ENCODE peak calls at places on chromosomes 16 and 17, in seven cellular contexts. A is aorta; B is stomach; Z is CD8-positive, alpha-beta memory T cell; O is DND-41; I is mucosa of descending colon; D is esophagus muscularis mucosa. X is an unnamed sample. For H3K4me1, the result is how much of the 10 kb centered on the place peaks cover.

GRCh38 chr17:66431910-66432309 is 129.5 kb downstream of the PRKCA start:
- DNase-seq in A (no peak), B (no peak), Z (no peak), O (no peak), I (no peak), D (no peak), X (no peak)

GRCh38 chr17:80807882-80808281 is 183.8 kb upstream of the CHMP6 start:
- DNase-seq in A (no peak), B (no peak), Z (no peak), O (no peak), I (no peak), D (no peak), X (no peak)

GRCh38 chr17:59093145-59093701 is 13.5 kb downstream of the TRIM37 start:
- DNase-seq in A (no peak), B (no peak), Z (no peak), O (no peak), I (no peak), D (no peak), X (no peak)

GRCh38 chr17:44198721-44199552 is 747 bp downstream of the ATXN7L3 start:
- DNase-seq in A (peak), B (peak), Z (peak), O (peak), I (peak), D (no peak), X (peak)

GRCh38 chr17:44775838-44776621 is 17.2 kb downstream of the ADAM11 start:
- DNase-seq in A (no peak), B (peak), Z (no peak), O (no peak), I (no peak), D (no peak), X (no peak)

GRCh38 chr16:85350973-85351372 is 238.7 kb upstream of the CIBAR2 start:
- DNase-seq in A (peak), B (peak), Z (no peak), O (no peak), I (peak), D (no peak), X (no peak)

GRCh38 chr17:45020354-45021138 is 30.9 kb downstream of the DCAKD start:
- DNase-seq in A (no peak), B (peak), Z (no peak), O (no peak), I (peak), D (no peak), X (no peak)

GRCh38 chr16:67388191-67388590 is 5.1 kb downstream of the TPPP3 start:
- DNase-seq in A (no peak), B (no peak), Z (no peak), O (no peak), I (no peak), D (no peak), X (no peak)

GRCh38 chr17:32827227-32827626 is 49.7 kb downstream of the MYO1D start:
- DNase-seq in A (no peak), B (no peak), Z (no peak), O (no peak), I (no peak), D (no peak), X (no peak)

GRCh38 chr17:1078062-1078711 is 81.3 kb downstream of the TIMM22 start:
- DNase-seq in A (no peak), B (no peak), Z (no peak), O (no peak), I (peak), D (no peak), X (no peak)

GRCh38 chr17:58338907-58339774 is 10.5 kb upstream of the TSPOAP1 start:
- DNase-seq in A (peak), B (no peak), Z (no peak), O (peak), I (peak), D (no peak), X (peak)

GRCh38 chr17:59349178-59349577 is 17.7 kb downstream of the YPEL2 start:
- DNase-seq in A (no peak), B (no peak), Z (no peak), O (no peak), I (no peak), D (no peak), X (no peak)

GRCh38 chr16:71426069-71426879 is 15.6 kb downstream of the TLE7 start:
- DNase-seq in A (no peak), B (no peak), Z (no peak), O (no peak), I (peak), D (no peak), X (peak)

GRCh38 chr17:50947844-50948514 is 81.8 kb upstream of the TOB1 start:
- DNase-seq in A (peak), B (peak), Z (no peak), O (no peak), I (peak), D (no peak), X (no peak)

GRCh38 chr17:14282700-14283099 is 18.2 kb upstream of the HS3ST3B1 start:
- DNase-seq in A (no peak), B (no peak), Z (no peak), O (peak), I (no peak), D (peak), X (no peak)

GRCh38 chr17:32596206-32596605 is 109.4 kb downstream of the CDK5R1 start:
- DNase-seq in A (no peak), B (no peak), Z (no peak), O (no peak), I (no peak), D (no peak), X (no peak)

GRCh38 chr17:10797848-10798328 is 6.0 kb downstream of the TMEM238L start:
- DNase-seq in A (no peak), B (no peak), Z (no peak), O (no peak), I (no peak), D (no peak), X (no peak)

GRCh38 chr17:80474231-80474932 is 2.0 kb downstream of the NPTX1 start:
- DNase-seq in A (no peak), B (no peak), Z (no peak), O (no peak), I (no peak), D (no peak), X (no peak)

GRCh38 chr16:29645699-29646187 is 17.3 kb upstream of the SPN start:
- DNase-seq in A (peak), B (no peak), Z (no peak), O (no peak), I (no peak), D (no peak), X (no peak)

GRCh38 chr16:58384437-58385055 is 7.7 kb upstream of the GINS3 start:
- DNase-seq in A (no peak), B (no peak), Z (no peak), O (no peak), I (no peak), D (no peak), X (no peak)

GRCh38 chr16:75433732-75434413 is 570 bp upstream of the CFDP1 start:
- DNase-seq in A (peak), B (peak), Z (no peak), O (no peak), I (peak), D (peak), X (no peak)

GRCh38 chr16:57194512-57194911 is 8.4 kb downstream of the RSPRY1 start:
- DNase-seq in A (no peak), B (no peak), Z (no peak), O (no peak), I (no peak), D (no peak), X (no peak)

GRCh38 chr16:88533945-88534641 is 36.1 kb upstream of the ZC3H18 start:
- DNase-seq in A (peak), B (peak), Z (peak), O (peak), I (peak), D (no peak), X (peak)

GRCh38 chr17:77282524-77283515 is 142.1 kb downstream of the SEC14L1 start:
- DNase-seq in A (no peak), B (peak), Z (no peak), O (no peak), I (peak), D (no peak), X (no peak)

GRCh38 chr16:63361032-63361624 is 1324.9 kb upstream of the CDH8 start:
- DNase-seq in A (no peak), B (no peak), Z (no peak), O (peak), I (no peak), D (no peak), X (no peak)

GRCh38 chr17:50183439-50184001 is 17.7 kb downstream of the SGCA start:
- DNase-seq in A (no peak), B (no peak), Z (no peak), O (no peak), I (no peak), D (no peak), X (no peak)

GRCh38 chr16:74698220-74698619 is 2.4 kb downstream of the MLKL start:
- DNase-seq in A (no peak), B (no peak), Z (no peak), O (no peak), I (no peak), D (no peak), X (peak)

GRCh38 chr17:28282596-28282995 is 36.4 kb upstream of the TMEM97 start:
- DNase-seq in A (no peak), B (no peak), Z (no peak), O (no peak), I (no peak), D (no peak), X (no peak)

GRCh38 chr17:82399030-82399429 is 19.1 kb upstream of the HEXD start:
- DNase-seq in A (peak), B (no peak), Z (no peak), O (no peak), I (no peak), D (no peak), X (no peak)

GRCh38 chr17:80261159-80261894 is 675 bp downstream of the RNF213 start:
- DNase-seq in A (peak), B (peak), Z (peak), O (peak), I (peak), D (peak), X (peak)

GRCh38 chr17:42928714-42929496 is 28.3 kb downstream of the G6PC1 start:
- DNase-seq in A (peak), B (peak), Z (no peak), O (peak), I (no peak), D (peak), X (peak)

GRCh38 chr17:43572368-43572980 is 26.3 kb upstream of the ETV4 start:
- DNase-seq in A (no peak), B (no peak), Z (no peak), O (peak), I (no peak), D (no peak), X (no peak)

GRCh38 chr17:60971515-60972369 is 294.1 kb downstream of the BCAS3 start:
- DNase-seq in A (no peak), B (peak), Z (peak), O (peak), I (no peak), D (no peak), X (peak)

GRCh38 chr17:14118951-14119350 is 49.6 kb downstream of the COX10 start:
- DNase-seq in A (no peak), B (no peak), Z (no peak), O (no peak), I (no peak), D (no peak), X (no peak)

GRCh38 chr16:2742323-2743006 is 10.0 kb upstream of the SRRM2 start:
- DNase-seq in A (no peak), B (no peak), Z (no peak), O (no peak), I (no peak), D (no peak), X (no peak)

GRCh38 chr17:43907425-43907981 is at the start of gene MPP2:
- DNase-seq in A (peak), B (peak), Z (peak), O (peak), I (peak), D (peak), X (peak)

GRCh38 chr17:17216776-17217175 is 10.6 kb upstream of the PLD6 start:
- DNase-seq in A (no peak), B (no peak), Z (no peak), O (no peak), I (no peak), D (no peak), X (no peak)

GRCh38 chr17:44842748-44843147 is 4.9 kb upstream of the HIGD1B start:
- DNase-seq in A (no peak), B (no peak), Z (no peak), O (no peak), I (no peak), D (no peak), X (no peak)

GRCh38 chr16:21338537-21339268 is 60.6 kb upstream of the CRYM start:
- DNase-seq in A (no peak), B (no peak), Z (no peak), O (no peak), I (no peak), D (no peak), X (no peak)

GRCh38 chr16:21339927-21340326 is 61.8 kb upstream of the CRYM start:
- DNase-seq in A (no peak), B (no peak), Z (no peak), O (no peak), I (no peak), D (no peak), X (no peak)

GRCh38 chr16:21336231-21336630 is 58.1 kb upstream of the CRYM start:
- DNase-seq in A (no peak), B (no peak), Z (no peak), O (no peak), I (no peak), D (no peak), X (no peak)

GRCh38 chr16:21339269-21339641 is 61.2 kb upstream of the CRYM start:
- DNase-seq in A (no peak), B (no peak), Z (no peak), O (no peak), I (no peak), D (no peak), X (no peak)
- H3K4me1 ChIP-seq in A (under half), B (under half), Z (under half), O (under half), I (under half), D (under half), X (under half)

GRCh38 chr17:73630957-73631595 is 13.2 kb downstream of the SDK2 start:
- DNase-seq in A (no peak), B (no peak), Z (no peak), O (no peak), I (no peak), D (no peak), X (no peak)
- H3K4me1 ChIP-seq in A (under half), B (under half), Z (under half), O (under half), I (under half), D (under half), X (under half)

DNA sequence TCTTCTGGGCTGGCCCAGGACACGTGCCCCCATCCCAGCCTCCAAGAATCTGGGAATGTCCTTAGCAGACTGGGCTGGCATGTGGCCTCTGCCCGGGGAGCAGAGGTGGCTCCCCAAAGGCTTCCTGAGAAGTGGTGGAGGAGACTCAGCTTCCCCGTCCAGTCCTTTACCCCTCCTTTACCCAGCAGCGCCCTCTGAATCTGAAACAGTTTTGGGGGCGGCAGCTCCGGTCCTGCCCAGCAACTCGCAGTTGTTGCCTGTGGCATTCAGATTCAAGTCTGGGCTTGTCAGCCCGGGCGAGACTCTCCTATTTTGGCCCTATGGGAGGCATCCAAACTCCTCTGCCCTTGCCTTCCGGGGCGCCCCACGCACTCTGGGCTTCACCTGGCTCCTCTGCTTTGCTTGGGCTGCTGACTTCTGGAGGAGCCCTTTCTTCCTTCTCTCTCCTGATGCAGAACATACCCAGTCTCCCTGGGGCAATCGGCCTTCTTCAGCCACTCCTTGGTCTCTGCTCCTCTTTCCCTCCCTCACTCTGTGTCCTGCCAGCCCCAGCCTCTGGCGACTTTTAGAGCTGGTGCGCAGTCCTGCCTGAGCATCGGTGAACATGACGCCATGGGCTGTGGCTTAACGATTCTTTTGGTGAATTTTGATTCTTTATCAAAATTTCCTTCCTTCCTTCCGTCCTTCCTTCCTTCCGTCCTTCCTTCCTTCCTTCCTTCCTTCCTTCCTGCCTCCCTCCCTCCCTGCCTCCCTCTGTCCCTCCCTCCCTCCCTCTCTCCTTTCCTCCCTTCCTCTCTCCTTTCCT is 55.2 kb downstream of the CMIP start:
- DNase-seq in A (no peak), B (no peak), Z (no peak), O (no peak), I (peak), D (no peak), X (no peak)
- H3K4me1 ChIP-seq in A (under half), B (under half), Z (under half), O (under half), I (under half), D (under half), X (under half)

DNA sequence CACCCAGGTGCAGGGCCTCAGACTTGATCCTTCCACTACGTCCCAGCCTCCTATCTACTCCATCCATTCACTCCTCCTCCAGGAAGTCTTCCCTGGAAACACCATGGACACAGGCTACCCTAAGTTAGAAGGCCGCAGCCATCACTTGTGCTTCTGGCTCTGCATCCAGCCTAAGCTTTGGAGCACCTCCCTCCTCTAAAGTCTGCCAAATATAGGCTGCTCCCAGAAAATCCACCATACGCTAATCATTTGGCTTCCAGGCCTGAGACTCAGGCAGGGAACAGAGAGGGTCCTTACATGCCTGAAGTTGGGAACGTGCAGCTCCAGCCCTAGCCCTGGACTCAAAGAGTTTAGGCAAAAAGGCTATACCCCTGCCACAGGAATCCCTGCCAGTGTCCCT is 6.7 kb downstream of the PCGF2 start:
- DNase-seq in A (no peak), B (no peak), Z (no peak), O (no peak), I (no peak), D (no peak), X (no peak)
- H3K4me1 ChIP-seq in A (under half), B (half or more), Z (under half), O (under half), I (under half), D (under half), X (under half)

GRCh38 chr16:14100825-14101224 is 29.7 kb downstream of the MRTFB start:
- DNase-seq in A (no peak), B (no peak), Z (no peak), O (no peak), I (no peak), D (no peak), X (no peak)
- H3K4me1 ChIP-seq in A (under half), B (half or more), Z (under half), O (under half), I (under half), D (under half), X (under half)